ENCODE peak calls at places on chromosomes 16 and 17, in eight cellular contexts. X is ovary; N is tibial artery; Q is CD8-positive, alpha-beta T cell; O is IMR-90; Y is AG04450; M is fibroblast of mammary gland; D is fibroblast of pulmonary artery. E is an unnamed sample.
A peak's percentile ranks its signal among the peaks of the same experiment; 100 is the strongest.

GRCh38 chr16:57000271-57001025 is 11.1 kb downstream of the NLRC5 start:
- DNase-seq in X (no peak), N (peak; percentile 77), Q (no peak), O (peak; percentile 97), Y (peak; percentile 54), M (peak; percentile 98), D (peak; percentile 92), E (no peak)

GRCh38 chr17:65553009-65553645 is 8.3 kb downstream of the AXIN2 start:
- DNase-seq in X (no peak), N (no peak), Q (no peak), O (peak; percentile 74), Y (peak; percentile 38), M (peak; percentile 81), D (peak; percentile 69), E (no peak)

GRCh38 chr16:61862756-61863155 is 173.5 kb downstream of the CDH8 start:
- DNase-seq in X (no peak), N (no peak), Q (no peak), O (no peak), Y (no peak), M (no peak), D (no peak), E (no peak)

GRCh38 chr16:12780467-12780866 is 23.2 kb downstream of the CPPED1 start:
- DNase-seq in X (no peak), N (no peak), Q (no peak), O (no peak), Y (no peak), M (no peak), D (no peak), E (no peak)

GRCh38 chr17:71024172-71024571 is 854.8 kb downstream of the KCNJ2 start:
- DNase-seq in X (no peak), N (no peak), Q (no peak), O (peak; percentile 7), Y (no peak), M (no peak), D (no peak), E (no peak)

GRCh38 chr17:21210411-21211076 is 3.4 kb downstream of the TMEM11 start:
- DNase-seq in X (no peak), N (no peak), Q (no peak), O (no peak), Y (no peak), M (no peak), D (no peak), E (no peak)

GRCh38 chr17:4948997-4949320 is 629 bp upstream of the PFN1 start:
- DNase-seq in X (peak; percentile 90), N (peak; percentile 78), Q (peak; percentile 84), O (peak; percentile 89), Y (no peak), M (peak; percentile 85), D (peak; percentile 89), E (peak; percentile 60)

GRCh38 chr16:64278196-64278595 is 843.7 kb downstream of the CDH11 start:
- DNase-seq in X (no peak), N (no peak), Q (no peak), O (peak; percentile 48), Y (peak; percentile 3), M (peak; percentile 33), D (peak; percentile 5), E (no peak)

GRCh38 chr17:2416010-2416734 is 15.3 kb upstream of the MNT start:
- DNase-seq in X (peak; percentile 95), N (peak; percentile 92), Q (peak; percentile 92), O (peak; percentile 86), Y (no peak), M (peak; percentile 87), D (peak; percentile 92), E (peak; percentile 91)

GRCh38 chr17:2410951-2411350 is 10.1 kb upstream of the MNT start:
- DNase-seq in X (peak; percentile 28), N (no peak), Q (no peak), O (no peak), Y (no peak), M (no peak), D (no peak), E (no peak)

GRCh38 chr17:2414665-2415064 is 13.8 kb upstream of the MNT start:
- DNase-seq in X (peak; percentile 42), N (no peak), Q (no peak), O (no peak), Y (no peak), M (no peak), D (no peak), E (no peak)

GRCh38 chr17:2415081-2415480 is 14.2 kb upstream of the MNT start:
- DNase-seq in X (peak; percentile 33), N (no peak), Q (no peak), O (no peak), Y (no peak), M (no peak), D (no peak), E (no peak)

DNA sequence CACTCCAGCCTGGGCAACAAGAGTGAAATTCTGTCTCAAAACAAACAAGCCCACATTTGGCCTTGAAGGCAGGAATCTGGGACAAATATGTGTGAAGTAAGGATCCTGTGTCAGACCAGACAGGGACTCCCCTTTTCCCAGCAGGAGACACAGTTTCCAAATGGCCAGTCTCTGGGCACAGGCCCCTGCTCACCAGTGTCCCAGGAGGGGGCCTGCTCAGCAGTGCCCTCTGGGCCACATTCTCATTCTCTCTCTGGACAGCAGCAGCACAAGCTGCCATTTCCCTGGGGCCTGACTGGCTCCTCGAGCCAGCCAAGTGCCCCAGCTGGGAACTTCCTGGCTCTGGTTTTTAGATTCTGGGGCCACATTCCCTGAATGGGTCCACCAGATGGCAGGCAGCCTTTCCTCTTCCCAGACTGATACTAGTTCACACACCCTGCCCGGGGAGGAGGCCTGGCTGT is 11.7 kb upstream of the MNT start:
- DNase-seq in X (peak; percentile 50), N (peak; percentile 41), Q (no peak), O (no peak), Y (no peak), M (no peak), D (peak; percentile 33), E (no peak)
- TF ChIP-seq CTCF in X (no peak), N (no peak), Q (no peak), O (peak; percentile 22), Y (no peak), M (no peak), D (peak; percentile 12), E (no peak)

GRCh38 chr17:27559996-27560481 is 70.9 kb upstream of the LGALS9 start:
- DNase-seq in X (peak; percentile 72), N (peak; percentile 56), Q (no peak), O (peak; percentile 93), Y (peak; percentile 75), M (peak; percentile 90), D (peak; percentile 99), E (no peak)

GRCh38 chr17:27558842-27559505 is 72.0 kb upstream of the LGALS9 start:
- DNase-seq in X (no peak), N (no peak), Q (no peak), O (no peak), Y (no peak), M (no peak), D (no peak), E (no peak)

GRCh38 chr17:27560668-27561067 is 70.3 kb upstream of the LGALS9 start:
- DNase-seq in X (no peak), N (no peak), Q (no peak), O (peak; percentile 29), Y (no peak), M (no peak), D (peak; percentile 62), E (no peak)

GRCh38 chr17:27558341-27558740 is 72.6 kb upstream of the LGALS9 start:
- DNase-seq in X (no peak), N (no peak), Q (no peak), O (no peak), Y (no peak), M (no peak), D (no peak), E (no peak)

GRCh38 chr17:27559506-27559931 is 71.5 kb upstream of the LGALS9 start:
- DNase-seq in X (peak; percentile 76), N (peak; percentile 53), Q (no peak), O (peak; percentile 87), Y (peak; percentile 57), M (peak; percentile 73), D (peak; percentile 94), E (no peak)
- TF ChIP-seq CTCF in X (no peak), N (no peak), Q (no peak), O (peak; percentile 50), Y (peak; percentile 55), M (peak; percentile 24), D (peak; percentile 56), E (no peak)

GRCh38 chr17:49496183-49496865 is 1.2 kb downstream of the NGFR start:
- DNase-seq in X (peak; percentile 87), N (peak; percentile 75), Q (peak; percentile 90), O (peak; percentile 28), Y (no peak), M (peak; percentile 30), D (peak; percentile 49), E (peak; percentile 81)

GRCh38 chr17:49497147-49498036 is 2.3 kb downstream of the NGFR start:
- DNase-seq in X (peak; percentile 50), N (peak; percentile 76), Q (peak; percentile 56), O (peak; percentile 22), Y (no peak), M (peak; percentile 16), D (no peak), E (peak; percentile 44)

GRCh38 chr17:49496866-49497146 is 1.7 kb downstream of the NGFR start:
- DNase-seq in X (no peak), N (no peak), Q (no peak), O (no peak), Y (no peak), M (no peak), D (no peak), E (no peak)

GRCh38 chr17:49495842-49496182 is 719 bp downstream of the NGFR start:
- DNase-seq in X (no peak), N (no peak), Q (no peak), O (no peak), Y (no peak), M (no peak), D (no peak), E (no peak)

GRCh38 chr17:49498037-49498615 is 3.0 kb downstream of the NGFR start:
- DNase-seq in X (no peak), N (no peak), Q (no peak), O (no peak), Y (no peak), M (no peak), D (no peak), E (no peak)
- TF ChIP-seq CTCF in X (no peak), N (no peak), Q (no peak), O (no peak), Y (no peak), M (no peak), D (peak; percentile 4), E (peak; percentile 24)

GRCh38 chr17:38507921-38508569 is 79.8 kb downstream of the ARHGAP23 start:
- DNase-seq in X (no peak), N (no peak), Q (no peak), O (no peak), Y (no peak), M (no peak), D (no peak), E (no peak)

GRCh38 chr17:38509772-38510423 is 81.6 kb downstream of the ARHGAP23 start:
- DNase-seq in X (peak; percentile 56), N (no peak), Q (no peak), O (no peak), Y (no peak), M (no peak), D (peak; percentile 25), E (no peak)

GRCh38 chr17:38508570-38508950 is 80.3 kb downstream of the ARHGAP23 start:
- DNase-seq in X (no peak), N (no peak), Q (no peak), O (no peak), Y (no peak), M (no peak), D (no peak), E (no peak)

GRCh38 chr17:38510424-38511125 is 82.3 kb downstream of the ARHGAP23 start:
- DNase-seq in X (peak; percentile 56), N (no peak), Q (no peak), O (no peak), Y (no peak), M (no peak), D (peak; percentile 41), E (peak; percentile 39)

DNA sequence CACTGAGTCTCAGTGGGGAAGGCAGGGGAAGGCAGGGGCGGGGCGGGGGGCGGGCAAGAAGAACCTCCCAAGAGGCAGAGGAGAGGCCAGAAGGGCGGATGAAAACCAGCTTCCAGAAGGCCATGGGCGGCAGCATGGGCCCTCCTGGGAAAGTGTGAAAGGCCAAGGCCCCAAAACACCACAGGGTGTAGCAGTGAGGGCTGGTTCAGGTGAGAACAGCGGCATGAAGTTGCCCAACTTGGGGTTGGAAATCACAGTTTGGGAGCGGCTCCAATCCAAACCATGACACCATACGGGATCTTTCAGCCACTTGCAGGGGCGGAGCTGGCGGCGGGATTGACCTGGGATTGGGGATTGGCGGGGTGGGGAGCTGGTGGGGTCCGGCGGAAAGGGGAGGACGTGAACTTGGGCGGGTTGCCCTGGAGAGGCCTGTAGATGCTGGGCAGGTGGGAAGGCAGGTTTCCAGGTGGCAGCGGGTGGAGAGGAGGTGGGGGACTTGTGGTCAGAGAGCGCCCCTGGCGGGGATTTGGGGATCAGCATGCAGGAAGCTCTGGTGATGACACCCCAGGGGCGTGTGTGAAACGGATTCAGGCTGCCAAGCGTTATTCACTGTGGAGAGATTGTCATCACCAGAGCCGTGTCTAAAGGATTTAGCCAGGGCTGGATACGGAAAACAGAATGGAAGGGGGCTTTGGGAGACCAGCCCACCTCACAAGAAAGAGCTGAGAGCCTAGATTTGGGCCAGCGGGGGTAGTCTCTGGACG is 80.9 kb downstream of the ARHGAP23 start:
- DNase-seq in X (peak; percentile 85), N (peak; percentile 71), Q (peak; percentile 70), O (peak; percentile 91), Y (peak; percentile 83), M (peak; percentile 86), D (peak; percentile 91), E (peak; percentile 71)
- TF ChIP-seq CTCF in X (peak; percentile 47), N (peak; percentile 32), Q (peak; percentile 44), O (peak; percentile 82), Y (peak; percentile 87), M (peak; percentile 72), D (peak; percentile 82), E (peak; percentile 83)

E was measured in progenitor cell of endocrine pancreas.